ENCODE peak calls at places on chromosomes 12 and 14, in four cellular contexts. V is activated CD4-positive, alpha-beta T cell treated with anti-CD3 and anti-CD28 coated beads for 4 hours; Z is stimulated activated CD8-positive, alpha-beta memory T cell treated with anti-CD3 and anti-CD28 coated beads, Interleukin-4, amount 100 ng/mL, for 24 hours; E is stimulated activated CD4-positive, alpha-beta T cell treated with anti-CD3 and anti-CD28 coated beads, Interleukin-1b, Interleukin-23, amount 100 ng/mL, for 48 hours. T is an unnamed sample.

GRCh38 chr12:28645891-28646290 is 455.6 kb downstream of the CCDC91 start:
- DNase-seq in V (no peak), Z (no peak), E (no peak), T (no peak)

GRCh38 chr12:2003676-2004112 is 563 bp downstream of the DCP1B start:
- DNase-seq in V (no peak), Z (no peak), E (no peak), T (no peak)

GRCh38 chr12:68617160-68617926 is 6.6 kb downstream of the RAP1B start:
- DNase-seq in V (no peak), Z (no peak), E (no peak), T (no peak)

GRCh38 chr14:56874375-56874774 is 64.1 kb upstream of the OTX2 start:
- DNase-seq in V (no peak), Z (no peak), E (no peak), T (no peak)

GRCh38 chr14:61838661-61839060 is 76.4 kb downstream of the SNAPC1 start:
- DNase-seq in V (no peak), Z (no peak), E (no peak), T (no peak)

GRCh38 chr14:61416587-61416986 is 95.2 kb downstream of the PRKCH start:
- DNase-seq in V (no peak), Z (no peak), E (no peak), T (no peak)

GRCh38 chr14:89621791-89622638 is 205.0 kb upstream of the FOXN3 start:
- DNase-seq in V (no peak), Z (no peak), E (no peak), T (no peak)

GRCh38 chr12:24083787-24084186 is 134.3 kb upstream of the SOX5 start:
- DNase-seq in V (no peak), Z (no peak), E (no peak), T (no peak)

GRCh38 chr12:63150255-63151060 is 543 bp downstream of the AVPR1A start:
- DNase-seq in V (no peak), Z (no peak), E (peak; percentile 6), T (peak; percentile 88)

GRCh38 chr12:20050166-20050565 is 318.2 kb upstream of the PDE3A start:
- DNase-seq in V (no peak), Z (no peak), E (no peak), T (no peak)

GRCh38 chr12:40959041-40959440 is 229.1 kb upstream of the PDZRN4 start:
- DNase-seq in V (no peak), Z (no peak), E (no peak), T (no peak)

GRCh38 chr12:52401526-52401925 is 4.6 kb downstream of the KRT82 start:
- DNase-seq in V (no peak), Z (no peak), E (no peak), T (no peak)

GRCh38 chr12:75443709-75444108 is 36.8 kb upstream of the GLIPR1 start:
- DNase-seq in V (no peak), Z (no peak), E (no peak), T (no peak)

GRCh38 chr14:94621358-94622134 is 9.4 kb downstream of the SERPINA3 start:
- DNase-seq in V (no peak), Z (no peak), E (no peak), T (peak; percentile 53)

GRCh38 chr12:75533239-75533638 is 21.8 kb upstream of the KRR1 start:
- DNase-seq in V (no peak), Z (no peak), E (no peak), T (no peak)

GRCh38 chr14:35879141-35879648 is 53.1 kb downstream of the BRMS1L start:
- DNase-seq in V (no peak), Z (no peak), E (no peak), T (no peak)

GRCh38 chr12:92034858-92035401 is 110.7 kb downstream of the BTG1 start:
- DNase-seq in V (peak; percentile 35), Z (peak; percentile 23), E (no peak), T (no peak)

GRCh38 chr14:101791919-101792572 is 30.5 kb downstream of the PPP2R5C start:
- DNase-seq in V (no peak), Z (no peak), E (no peak), T (no peak)

GRCh38 chr12:15045451-15045850 is 72.6 kb downstream of the PDE6H start:
- DNase-seq in V (no peak), Z (no peak), E (no peak), T (no peak)

T was measured in mesenteric fat pad.